ENCODE peak calls at places on chromosomes 7 and 10, in ten cellular contexts. J is fibroblast of lung; U is heart left ventricle; R is HCT116; S is body of pancreas; H is Panc1; Z is WERI-Rb-1; V is H9; A is PC-3; E is CD8-positive, alpha-beta T cell. Y is an unnamed sample.

GRCh38 chr7:21996641-21997040 is 50.9 kb upstream of the CDCA7L start:
- DNase-seq in J (peak; percentile 6), U (no peak), R (no peak), S (no peak), H (no peak), Z (no peak), V (no peak), A (peak; percentile 21), E (no peak), Y (no peak)

GRCh38 chr10:101829561-101830315 is 11.5 kb upstream of the OGA start:
- DNase-seq in J (no peak), U (peak; percentile 42), R (no peak), S (peak; percentile 38), H (no peak), Z (no peak), V (peak; percentile 92), A (no peak), E (peak; percentile 51), Y (peak; percentile 90)

GRCh38 chr7:26553582-26553981 is 261.9 kb downstream of the SNX10 start:
- DNase-seq in J (no peak), U (no peak), R (no peak), S (no peak), H (no peak), Z (no peak), V (no peak), A (no peak), E (no peak), Y (no peak)

GRCh38 chr10:14468022-14468421 is 137.3 kb upstream of the FRMD4A start:
- DNase-seq in J (peak; percentile 27), U (no peak), R (no peak), S (no peak), H (no peak), Z (no peak), V (no peak), A (no peak), E (no peak), Y (no peak)

GRCh38 chr7:121515181-121515580 is 119.1 kb upstream of the FAM3C start:
- DNase-seq in J (no peak), U (no peak), R (no peak), S (no peak), H (no peak), Z (no peak), V (no peak), A (peak; percentile 19), E (no peak), Y (no peak)

GRCh38 chr7:43649755-43650274 is 66.9 kb downstream of the STK17A start:
- DNase-seq in J (no peak), U (no peak), R (no peak), S (no peak), H (no peak), Z (no peak), V (no peak), A (peak; percentile 92), E (peak; percentile 47), Y (peak; percentile 96)

GRCh38 chr7:104979167-104979841 is 34.7 kb upstream of the KMT2E start:
- DNase-seq in J (peak; percentile 63), U (no peak), R (no peak), S (no peak), H (no peak), Z (peak; percentile 66), V (peak; percentile 43), A (no peak), E (no peak), Y (no peak)

GRCh38 chr7:2802082-2802481 is 42.0 kb downstream of the GNA12 start:
- DNase-seq in J (peak; percentile 73), U (no peak), R (no peak), S (no peak), H (no peak), Z (no peak), V (no peak), A (peak; percentile 59), E (no peak), Y (no peak)

GRCh38 chr10:50674469-50675254 is 50.9 kb upstream of the SGMS1 start:
- DNase-seq in J (no peak), U (no peak), R (no peak), S (no peak), H (no peak), Z (no peak), V (no peak), A (no peak), E (no peak), Y (no peak)

GRCh38 chr7:153043440-153043839 is 283.9 kb downstream of the ACTR3B start:
- DNase-seq in J (no peak), U (no peak), R (no peak), S (no peak), H (no peak), Z (no peak), V (no peak), A (no peak), E (no peak), Y (no peak)

GRCh38 chr10:100668001-100668400 is 77.4 kb upstream of the PAX2 start:
- DNase-seq in J (no peak), U (no peak), R (no peak), S (no peak), H (no peak), Z (no peak), V (peak; percentile 52), A (no peak), E (no peak), Y (no peak)

GRCh38 chr10:106175760-106176377 is 988.6 kb downstream of the SORCS1 start:
- DNase-seq in J (peak; percentile 18), U (no peak), R (no peak), S (no peak), H (peak; percentile 7), Z (no peak), V (no peak), A (peak; percentile 55), E (no peak), Y (peak; percentile 14)
- TF ChIP-seq CTCF in J (no peak), U (peak; percentile 29), R (peak; percentile 32), S (peak; percentile 54), H (peak; percentile 64), Z (no peak), V (peak; percentile 74), A (peak; percentile 67), E (no peak), Y (peak; percentile 82)

GRCh38 chr7:64555046-64555445 is 7.8 kb downstream of the ZNF680 start:
- DNase-seq in J (no peak), U (no peak), R (no peak), S (no peak), H (no peak), Z (no peak), V (no peak), A (no peak), E (no peak), Y (no peak)

DNA sequence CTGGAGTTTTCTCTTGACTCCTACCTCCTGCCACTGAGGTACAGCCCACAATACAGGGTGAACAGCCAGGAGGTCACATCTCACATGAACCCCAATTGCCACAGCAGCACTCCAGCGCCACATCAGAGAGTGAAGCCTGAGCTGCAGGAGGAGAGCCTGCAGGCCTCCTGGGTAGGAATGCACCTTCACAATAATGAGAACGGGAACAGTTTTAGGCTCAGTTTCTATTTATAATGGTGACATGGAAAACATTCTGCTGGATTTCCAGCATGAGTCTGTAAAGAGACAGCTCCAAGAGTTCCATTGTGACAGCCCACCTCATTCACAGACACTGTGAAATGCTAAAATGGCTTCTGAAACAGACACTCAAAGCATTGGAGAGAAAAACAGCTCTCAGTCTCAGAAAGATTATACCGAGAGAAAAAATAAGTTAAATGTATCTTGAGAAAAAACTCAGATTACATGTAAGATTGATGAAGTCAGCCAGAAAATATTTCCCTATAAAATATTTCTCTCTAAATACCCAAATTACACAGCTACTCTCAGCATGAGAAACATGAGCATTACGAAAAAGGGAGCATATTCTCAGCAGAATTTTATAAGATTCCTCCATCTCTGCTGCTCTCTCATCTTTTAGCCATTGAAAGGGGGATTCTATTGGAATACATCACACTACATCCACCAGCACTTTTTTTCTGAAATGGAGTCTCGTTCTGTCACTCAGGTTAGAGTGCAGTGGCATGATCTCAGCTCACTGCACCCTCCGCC is 11.3 kb downstream of the ZNF680 start:
- DNase-seq in J (no peak), U (peak; percentile 51), R (no peak), S (no peak), H (no peak), Z (no peak), V (no peak), A (no peak), E (no peak), Y (no peak)
- H3K9me3 ChIP-seq in J (no peaks in the 10 kb centered on the region), U (no peaks in the 10 kb centered on the region), R (no peaks in the 10 kb centered on the region), S (no peaks in the 10 kb centered on the region), H (no peaks in the 10 kb centered on the region), Z (no peaks in the 10 kb centered on the region), V (peaks cover 5% of the 10 kb centered on the region), A (peaks cover 8% of the 10 kb centered on the region), E (peaks cover 3% of the 10 kb centered on the region), Y (peaks cover 32% of the 10 kb centered on the region)

GRCh38 chr10:122350893-122351292 is 23.6 kb upstream of the PLEKHA1 start:
- DNase-seq in J (no peak), U (no peak), R (no peak), S (no peak), H (no peak), Z (no peak), V (no peak), A (no peak), E (no peak), Y (no peak)

GRCh38 chr10:122357685-122358084 is 16.8 kb upstream of the PLEKHA1 start:
- DNase-seq in J (no peak), U (no peak), R (no peak), S (no peak), H (no peak), Z (no peak), V (no peak), A (no peak), E (no peak), Y (no peak)

GRCh38 chr10:122349758-122350355 is 24.7 kb upstream of the PLEKHA1 start:
- DNase-seq in J (no peak), U (no peak), R (no peak), S (no peak), H (no peak), Z (no peak), V (no peak), A (no peak), E (no peak), Y (no peak)

GRCh38 chr10:122352817-122353525 is 21.5 kb upstream of the PLEKHA1 start:
- DNase-seq in J (no peak), U (no peak), R (no peak), S (no peak), H (no peak), Z (peak; percentile 23), V (no peak), A (no peak), E (no peak), Y (no peak)

GRCh38 chr10:122354391-122354790 is 20.1 kb upstream of the PLEKHA1 start:
- DNase-seq in J (no peak), U (no peak), R (no peak), S (no peak), H (no peak), Z (no peak), V (no peak), A (no peak), E (no peak), Y (no peak)
- TF ChIP-seq CTCF in J (no peak), U (no peak), R (no peak), S (no peak), H (no peak), Z (no peak), V (no peak), A (no peak), E (no peak), Y (no peak)

DNA sequence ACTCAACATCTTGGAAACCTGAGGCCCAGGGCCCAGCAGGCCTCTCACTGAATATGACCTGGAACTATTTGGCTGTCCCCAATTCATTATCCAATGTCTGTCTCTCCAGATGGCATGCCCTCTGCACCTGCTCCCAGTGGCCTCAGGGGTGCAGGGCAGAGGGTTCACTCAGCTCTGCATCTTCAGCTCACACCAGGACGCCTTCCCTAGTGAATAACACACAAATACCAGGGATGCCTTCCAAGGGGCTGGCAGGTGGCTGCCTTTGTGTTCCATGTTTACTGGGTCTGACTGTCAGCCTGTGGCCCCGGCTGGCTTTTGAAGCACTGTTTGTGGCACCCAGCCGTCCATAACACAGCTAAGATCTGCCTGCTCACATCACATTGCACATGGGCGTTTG is 590.2 kb upstream of the PFKP start:
- DNase-seq in J (no peak), U (no peak), R (no peak), S (no peak), H (no peak), Z (no peak), V (peak; percentile 93), A (no peak), E (no peak), Y (no peak)
- H3K9me3 ChIP-seq in J (no peaks in the 10 kb centered on the region), U (peaks cover 8% of the 10 kb centered on the region), R (peaks cover 12% of the 10 kb centered on the region), S (no peaks in the 10 kb centered on the region), H (no peaks in the 10 kb centered on the region), Z (no peaks in the 10 kb centered on the region), V (no peaks in the 10 kb centered on the region), A (no peaks in the 10 kb centered on the region), E (no peaks in the 10 kb centered on the region), Y (no peaks in the 10 kb centered on the region)